ENCODE peak calls at places on chromosomes 5 and 9, in nine cellular contexts. K is lung, X is psoas muscle, U is gastrocnemius medialis, C is HL-60, S is IMR-90, B is AG10803, Y is astrocyte of the spinal cord, O is bronchial epithelial cell. E is an unnamed sample.

GRCh38 chr5:38598994-38599611 is 42.7 kb upstream of the LIFR start:
- DNase-seq in K (peak; percentile 6), X (no peak), U (no peak), C (no peak), S (peak; percentile 89), B (peak; percentile 50), Y (peak; percentile 90), O (peak; percentile 88), E (no peak)

GRCh38 chr5:32595118-32595517 is 9.8 kb downstream of the SUB1 start:
- DNase-seq in K (no peak), X (no peak), U (no peak), C (peak; percentile 56), S (no peak), B (no peak), Y (no peak), O (no peak), E (no peak)

GRCh38 chr5:32499261-32499660 is 54.7 kb upstream of the ZFR start:
- DNase-seq in K (no peak), X (no peak), U (no peak), C (no peak), S (no peak), B (no peak), Y (no peak), O (no peak), E (no peak)

GRCh38 chr5:142006363-142007236 is 6.2 kb downstream of the GNPDA1 start:
- DNase-seq in K (no peak), X (no peak), U (no peak), C (peak; percentile 49), S (no peak), B (no peak), Y (no peak), O (no peak), E (no peak)

GRCh38 chr9:3054017-3054586 is 210.2 kb upstream of the PUM3 start:
- DNase-seq in K (no peak), X (no peak), U (no peak), C (no peak), S (no peak), B (no peak), Y (no peak), O (no peak), E (no peak)

GRCh38 chr9:112550531-112550930 is 63.9 kb downstream of the KIAA1958 start:
- DNase-seq in K (no peak), X (no peak), U (no peak), C (no peak), S (no peak), B (no peak), Y (no peak), O (peak; percentile 80), E (no peak)

GRCh38 chr5:147522435-147522834 is 12.6 kb upstream of the DPYSL3 start:
- DNase-seq in K (no peak), X (no peak), U (no peak), C (no peak), S (peak; percentile 83), B (no peak), Y (peak; percentile 51), O (peak; percentile 91), E (no peak)

GRCh38 chr5:90424245-90424644 is 14.7 kb upstream of the CETN3 start:
- DNase-seq in K (no peak), X (no peak), U (no peak), C (no peak), S (no peak), B (no peak), Y (no peak), O (no peak), E (no peak)

GRCh38 chr5:150174285-150174684 is 7.7 kb downstream of the CDX1 start:
- DNase-seq in K (no peak), X (no peak), U (no peak), C (no peak), S (no peak), B (no peak), Y (no peak), O (no peak), E (no peak)

GRCh38 chr5:150175076-150175475 is 8.5 kb downstream of the CDX1 start:
- DNase-seq in K (no peak), X (no peak), U (no peak), C (no peak), S (no peak), B (no peak), Y (no peak), O (no peak), E (no peak)

GRCh38 chr5:150176745-150177485 is 10.3 kb downstream of the CDX1 start:
- DNase-seq in K (no peak), X (no peak), U (no peak), C (no peak), S (peak; percentile 86), B (no peak), Y (peak; percentile 36), O (no peak), E (no peak)

GRCh38 chr5:150177721-150178120 is 11.1 kb downstream of the CDX1 start:
- DNase-seq in K (no peak), X (no peak), U (no peak), C (no peak), S (no peak), B (no peak), Y (no peak), O (no peak), E (no peak)

DNA sequence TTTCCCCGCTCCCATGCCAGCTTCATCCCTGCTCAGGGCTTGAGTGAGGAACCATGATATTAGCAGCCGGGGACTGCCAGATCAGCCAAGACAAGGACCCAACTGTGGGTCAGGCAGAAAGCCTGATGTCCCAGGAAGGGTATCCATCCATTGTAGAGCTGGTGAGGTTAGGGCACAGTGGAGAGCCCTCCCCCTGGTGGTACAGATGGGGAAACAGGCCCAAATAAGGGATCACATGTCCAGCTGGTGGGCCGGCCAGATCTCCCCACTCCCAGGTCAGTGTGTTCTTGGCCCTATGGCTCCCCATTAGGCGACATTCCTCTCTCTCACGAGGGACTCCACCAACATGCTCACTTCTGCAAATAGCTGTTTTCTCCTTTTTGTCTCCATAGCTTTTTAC is 9.0 kb downstream of the CDX1 start:
- DNase-seq in K (no peak), X (no peak), U (no peak), C (peak; percentile 26), S (peak; percentile 25), B (no peak), Y (no peak), O (no peak), E (no peak)
- TF ChIP-seq CTCF in K (no peak), X (peak; percentile 11), U (no peak), C (peak; percentile 27), S (peak; percentile 51), B (peak; percentile 59), Y (peak; percentile 70), O (peak; percentile 59), E (peak; percentile 38)

DNA sequence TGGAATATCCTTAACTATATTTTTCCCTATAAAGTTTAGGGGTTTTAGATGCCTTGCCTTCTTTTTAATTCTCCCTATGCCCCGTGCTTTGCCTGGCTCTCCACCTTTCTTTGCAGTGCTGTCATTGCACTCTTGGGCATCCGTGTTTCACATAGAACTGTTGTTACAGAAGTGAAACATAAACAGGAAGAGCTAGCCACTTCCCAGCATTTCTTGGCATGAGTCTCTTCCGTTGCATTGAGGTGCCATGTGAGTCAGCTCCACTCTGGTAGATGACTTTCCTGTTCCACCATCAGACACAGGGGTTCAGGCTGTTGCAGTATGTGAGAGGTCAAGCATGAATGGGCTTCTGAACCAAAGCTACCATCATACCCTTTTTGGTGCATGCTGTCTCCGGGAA is 73.4 kb downstream of the ANGPTL2 start:
- DNase-seq in K (peak; percentile 49), X (no peak), U (no peak), C (peak; percentile 8), S (peak; percentile 97), B (peak; percentile 89), Y (peak; percentile 90), O (peak; percentile 96), E (no peak)
- H3K4me3 ChIP-seq in K (no peak overlapping the region), X (no peak overlapping the region), U (no peak overlapping the region), C (no peak overlapping the region), S (no peak overlapping the region), B (no peak overlapping the region), Y (no peak overlapping the region), O (no peak overlapping the region), E (no peak overlapping the region)

GRCh38 chr5:93302711-93303110 is 278.3 kb downstream of the NR2F1-AS1 start:
- DNase-seq in K (no peak), X (no peak), U (no peak), C (no peak), S (no peak), B (no peak), Y (no peak), O (no peak), E (no peak)
- TF ChIP-seq CTCF in K (no peak), X (no peak), U (no peak), C (no peak), S (no peak), B (no peak), Y (no peak), O (no peak), E (no peak)

DNA sequence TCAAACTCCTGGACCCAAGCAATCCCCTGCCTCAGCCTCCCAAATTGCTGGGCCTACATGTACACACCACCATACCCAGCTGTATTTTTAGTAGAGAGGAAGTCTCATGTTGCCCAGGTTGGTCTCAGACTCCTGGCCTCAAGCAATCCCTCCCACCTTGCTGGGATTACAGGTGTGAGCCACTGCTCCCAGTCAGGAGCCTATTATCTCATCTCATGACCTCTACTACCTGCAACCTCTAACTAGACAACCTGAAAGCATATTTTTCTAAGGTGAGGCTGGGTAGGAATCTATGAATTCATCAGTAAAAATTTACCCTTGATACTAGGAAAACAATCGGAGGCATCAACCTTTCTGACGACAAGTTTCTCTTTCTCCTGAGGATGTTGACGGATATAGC is 10.0 kb downstream of the FAM13B start:
- DNase-seq in K (no peak), X (no peak), U (no peak), C (no peak), S (no peak), B (no peak), Y (no peak), O (no peak), E (no peak)
- H3K4me3 ChIP-seq in K (no peak overlapping the region), X (no peak overlapping the region), U (no peak overlapping the region), C (no peak overlapping the region), S (no peak overlapping the region), B (no peak overlapping the region), Y (no peak overlapping the region), O (no peak overlapping the region), E (no peak overlapping the region)

E was measured in esophagus muscularis mucosa.